ENCODE peak calls at places on chromosomes 1 and 21, in four cellular contexts. L is BJ, H is heart left ventricle, G is GM20000. X is an unnamed sample.

GRCh38 chr1:30198805-30199403 is 524.5 kb downstream of the MATN1 start:
- DNase-seq in L (no peak), H (no peak), G (no peak), X (no peak)

GRCh38 chr21:28136687-28137086 is 856.0 kb downstream of the LTN1 start:
- DNase-seq in L (peak; percentile 44), H (no peak), G (no peak), X (no peak)

GRCh38 chr1:240399381-240399780 is 212.6 kb downstream of the GREM2 start:
- DNase-seq in L (no peak), H (no peak), G (no peak), X (no peak)

GRCh38 chr1:21058035-21058793 is 118.5 kb downstream of the EIF4G3 start:
- DNase-seq in L (no peak), H (no peak), G (no peak), X (no peak)

GRCh38 chr1:31739281-31739853 is 24.8 kb downstream of the ADGRB2 start:
- DNase-seq in L (no peak), H (no peak), G (no peak), X (no peak)

GRCh38 chr21:35019631-35020032 is 29.5 kb downstream of the RUNX1 start:
- DNase-seq in L (no peak), H (no peak), G (no peak), X (no peak)

GRCh38 chr1:185974367-185974766 is 240.2 kb downstream of the HMCN1 start:
- DNase-seq in L (no peak), H (no peak), G (no peak), X (no peak)

GRCh38 chr1:212366901-212367300 is 47.8 kb downstream of the PACC1 start:
- DNase-seq in L (no peak), H (no peak), G (no peak), X (no peak)

GRCh38 chr1:113792986-113793385 is 19.3 kb downstream of the RSBN1 start:
- DNase-seq in L (no peak), H (no peak), G (no peak), X (no peak)

GRCh38 chr1:207565546-207566468 is 69.8 kb downstream of the CR1 start:
- DNase-seq in L (no peak), H (no peak), G (no peak), X (no peak)

GRCh38 chr21:31298618-31299269 is 45.3 kb downstream of the TIAM1 start:
- DNase-seq in L (no peak), H (no peak), G (no peak), X (no peak)

GRCh38 chr1:208086116-208086515 is 158.1 kb downstream of the PLXNA2 start:
- DNase-seq in L (no peak), H (no peak), G (no peak), X (no peak)

GRCh38 chr1:186682721-186683120 is 2.5 kb upstream of the PTGS2 start:
- DNase-seq in L (peak; percentile 4), H (no peak), G (no peak), X (no peak)

GRCh38 chr21:35713914-35714313 is 346.4 kb downstream of the SETD4 start:
- DNase-seq in L (no peak), H (no peak), G (no peak), X (no peak)

GRCh38 chr1:16047791-16048475 is 4.4 kb downstream of the CLCNKB start:
- DNase-seq in L (no peak), H (no peak), G (no peak), X (no peak)

GRCh38 chr1:16043950-16044349 is 368 bp downstream of the CLCNKB start:
- DNase-seq in L (no peak), H (no peak), G (no peak), X (no peak)

GRCh38 chr1:16048573-16049189 is 5.1 kb downstream of the CLCNKB start:
- DNase-seq in L (no peak), H (peak; percentile 72), G (no peak), X (no peak)

GRCh38 chr1:16043521-16043920 is at the start of gene CLCNKB:
- DNase-seq in L (no peak), H (no peak), G (no peak), X (no peak)

DNA sequence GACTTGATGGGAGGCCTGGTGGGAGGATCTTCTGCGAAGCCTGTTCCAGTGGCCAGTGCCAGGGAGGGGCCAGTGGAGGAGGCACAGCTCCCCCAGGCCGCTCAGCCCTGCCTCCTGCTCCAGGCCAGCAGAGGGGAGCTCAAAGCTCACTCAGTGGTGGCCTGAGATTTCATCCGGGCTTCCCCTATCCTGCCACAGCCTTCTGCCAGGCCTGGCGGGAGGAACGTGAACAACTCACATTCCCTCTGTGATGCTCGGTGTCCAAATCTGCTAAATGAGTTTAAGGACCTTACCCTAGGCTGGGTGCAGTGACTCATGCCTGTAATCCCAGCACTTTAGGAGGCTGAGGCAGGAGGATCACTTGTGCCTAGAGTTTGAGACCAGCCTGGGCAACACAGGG is 3.3 kb downstream of the CLCNKB start:
- DNase-seq in L (no peak), H (no peak), G (no peak), X (no peak)
- TF ChIP-seq CTCF in L (no peak), H (no peak), G (no peak), X (no peak)

GRCh38 chr1:155277896-155278688 is 829 bp downstream of the HCN3 start:
- DNase-seq in L (no peak), H (peak; percentile 53), G (peak; percentile 80), X (peak; percentile 81)

GRCh38 chr1:155278689-155279160 is 1.5 kb downstream of the HCN3 start:
- DNase-seq in L (no peak), H (no peak), G (no peak), X (no peak)

GRCh38 chr1:155272466-155273133 is 704 bp downstream of the CLK2 start:
- DNase-seq in L (no peak), H (no peak), G (no peak), X (no peak)

GRCh38 chr1:155273134-155273982 is at the start of gene CLK2:
- DNase-seq in L (peak; percentile 46), H (peak; percentile 97), G (peak; percentile 98), X (peak; percentile 98)

GRCh38 chr1:155277070-155277895 is at the start of gene HCN3:
- DNase-seq in L (peak; percentile 60), H (peak; percentile 98), G (peak; percentile 99), X (peak; percentile 99)
- TF ChIP-seq CTCF in L (peak; percentile 42), H (peak; percentile 82), G (peak; percentile 41), X (peak; percentile 74)

GRCh38 chr1:242629396-242629795 is 104.9 kb upstream of the PLD5 start:
- DNase-seq in L (no peak), H (no peak), G (no peak), X (no peak)

GRCh38 chr1:242623118-242623517 is 98.6 kb upstream of the PLD5 start:
- DNase-seq in L (no peak), H (no peak), G (no peak), X (no peak)

GRCh38 chr1:242623751-242624150 is 99.3 kb upstream of the PLD5 start:
- DNase-seq in L (no peak), H (no peak), G (no peak), X (no peak)
- TF ChIP-seq CTCF in L (no peak), H (no peak), G (no peak), X (no peak)

GRCh38 chr1:5978452-5978851 is 13.8 kb downstream of the NPHP4 start:
- DNase-seq in L (no peak), H (no peak), G (no peak), X (no peak)
- TF ChIP-seq CTCF in L (no peak), H (no peak), G (no peak), X (no peak)

GRCh38 chr1:245094092-245094491 is 60.7 kb upstream of the KIF26B start:
- DNase-seq in L (no peak), H (no peak), G (no peak), X (no peak)

GRCh38 chr1:245092638-245092976 is 62.2 kb upstream of the KIF26B start:
- DNase-seq in L (no peak), H (no peak), G (no peak), X (no peak)

GRCh38 chr1:245096330-245097066 is 58.3 kb upstream of the KIF26B start:
- DNase-seq in L (no peak), H (no peak), G (no peak), X (no peak)

GRCh38 chr1:245095903-245096302 is 58.9 kb upstream of the KIF26B start:
- DNase-seq in L (no peak), H (no peak), G (no peak), X (no peak)

GRCh38 chr1:245094954-245095353 is 59.8 kb upstream of the KIF26B start:
- DNase-seq in L (no peak), H (no peak), G (no peak), X (no peak)
- TF ChIP-seq CTCF in L (no peak), H (no peak), G (no peak), X (no peak)

DNA sequence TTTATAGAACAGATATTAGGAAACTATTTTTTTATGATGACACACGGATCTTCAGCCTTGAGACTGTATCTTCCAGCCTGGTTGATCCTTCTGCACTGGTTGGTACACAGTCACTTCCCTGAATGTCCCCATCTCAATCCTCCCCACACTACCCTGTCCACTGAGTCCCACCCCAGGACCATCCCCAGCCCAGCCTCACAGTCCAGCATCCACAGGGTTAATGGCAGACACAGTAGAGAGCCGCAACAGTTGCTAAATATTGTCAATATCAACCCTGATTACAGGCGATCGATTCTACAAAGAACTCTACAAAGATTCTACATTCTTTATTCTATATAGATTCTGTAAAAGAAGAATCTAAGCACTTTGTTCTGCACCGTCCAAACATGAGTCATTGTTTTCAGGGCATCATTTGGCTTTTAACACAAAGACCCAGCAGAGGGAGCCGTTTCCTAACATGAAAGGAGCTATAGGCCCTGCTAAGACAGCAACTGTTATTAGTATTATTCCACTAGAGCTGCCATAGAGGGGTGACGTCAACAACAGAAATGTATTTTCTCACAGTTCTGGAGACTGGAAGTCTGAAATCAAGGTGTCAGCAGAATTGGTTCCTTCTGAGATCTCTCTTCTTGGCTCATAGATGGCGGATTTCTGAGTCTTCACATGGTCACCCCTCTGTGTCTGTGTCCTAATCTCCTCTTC is 30.1 kb upstream of the IFNAR2 start:
- DNase-seq in L (peak; percentile 63), H (peak; percentile 79), G (peak; percentile 75), X (peak; percentile 76)
- TF ChIP-seq CTCF in L (peak; percentile 77), H (peak; percentile 79), G (peak; percentile 81), X (peak; percentile 76)

DNA sequence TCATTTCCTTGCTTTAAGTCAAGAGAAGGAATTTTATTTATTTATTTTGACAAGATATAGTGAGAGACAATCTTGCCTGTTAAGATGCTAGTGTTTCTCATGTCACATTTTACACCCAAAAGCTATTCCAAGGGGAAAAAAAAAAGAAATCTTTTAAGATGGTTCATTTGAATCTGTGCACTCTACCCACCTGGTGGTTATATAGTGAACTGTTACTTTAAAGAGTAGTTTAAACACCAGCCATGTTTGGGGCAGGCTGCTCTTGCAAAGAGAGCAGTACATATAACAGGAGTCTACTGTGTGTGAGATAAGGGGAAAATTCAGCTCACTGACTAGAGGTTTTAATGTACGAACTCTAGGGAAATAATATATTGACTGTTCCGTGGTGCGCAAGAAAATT is 3.3 kb upstream of the ELAVL4 start:
- DNase-seq in L (no peak), H (no peak), G (no peak), X (no peak)
- TF ChIP-seq CTCF in L (no peak), H (no peak), G (no peak), X (no peak)